ENCODE peak calls at places on chromosomes 13 and 19, in five cellular contexts. O, Z, Q, V and X are unnamed samples.
A peak's percentile ranks its signal among the peaks of the same experiment; 100 is the strongest.

GRCh38 chr19:32631381-32631780 is 43.6 kb downstream of the ANKRD27 start:
- DNase-seq in O (no peak), Z (no peak), Q (no peak), V (no peak), X (no peak)

GRCh38 chr13:74056829-74057564 is 77.2 kb downstream of the KLF12 start:
- DNase-seq in O (no peak), Z (no peak), Q (no peak), V (no peak), X (no peak)

GRCh38 chr19:15371119-15371518 is 8.5 kb downstream of the AKAP8 start:
- DNase-seq in O (no peak), Z (no peak), Q (no peak), V (no peak), X (no peak)

GRCh38 chr13:98934243-98934642 is 43.6 kb downstream of the DOCK9 start:
- DNase-seq in O (no peak), Z (no peak), Q (no peak), V (no peak), X (no peak)

GRCh38 chr13:97914537-97914936 is 38.9 kb upstream of the IPO5 start:
- DNase-seq in O (no peak), Z (no peak), Q (no peak), V (no peak), X (no peak)

GRCh38 chr13:37701306-37701705 is 102.7 kb upstream of the POSTN start:
- DNase-seq in O (no peak), Z (no peak), Q (no peak), V (no peak), X (no peak)

GRCh38 chr13:113811081-113811928 is 52.3 kb downstream of the TMEM255B start:
- DNase-seq in O (no peak), Z (no peak), Q (no peak), V (no peak), X (no peak)

GRCh38 chr19:16364231-16364865 is 39.7 kb downstream of the KLF2 start:
- DNase-seq in O (no peak), Z (no peak), Q (no peak), V (no peak), X (no peak)

GRCh38 chr13:27283906-27284523 is 13.4 kb downstream of the RASL11A start:
- DNase-seq in O (no peak), Z (peak; percentile 28), Q (peak; percentile 13), V (no peak), X (no peak)

GRCh38 chr13:50422181-50423148 is 407.2 kb downstream of the KCNRG start:
- DNase-seq in O (no peak), Z (no peak), Q (peak; percentile 42), V (no peak), X (no peak)

GRCh38 chr13:50419466-50419865 is 404.2 kb downstream of the KCNRG start:
- DNase-seq in O (no peak), Z (no peak), Q (no peak), V (no peak), X (no peak)

GRCh38 chr13:50419896-50420295 is 404.7 kb downstream of the KCNRG start:
- DNase-seq in O (no peak), Z (no peak), Q (no peak), V (no peak), X (no peak)

GRCh38 chr13:50420720-50421456 is 405.6 kb downstream of the KCNRG start:
- DNase-seq in O (no peak), Z (no peak), Q (no peak), V (no peak), X (no peak)

GRCh38 chr13:50421457-50422130 is 406.4 kb downstream of the KCNRG start:
- DNase-seq in O (no peak), Z (no peak), Q (no peak), V (no peak), X (no peak)
- TF ChIP-seq GABPA in O (no peak), Z (no peak), Q (no peak), V (no peak), X (no peak)

GRCh38 chr19:13027031-13027430 is 31.8 kb downstream of the NFIX start:
- DNase-seq in O (no peak), Z (no peak), Q (no peak), V (no peak), X (no peak)

GRCh38 chr19:13027557-13027956 is 32.3 kb downstream of the NFIX start:
- DNase-seq in O (no peak), Z (no peak), Q (no peak), V (no peak), X (no peak)

GRCh38 chr19:13024958-13025653 is 29.8 kb downstream of the NFIX start:
- DNase-seq in O (no peak), Z (no peak), Q (no peak), V (no peak), X (no peak)

GRCh38 chr19:13025819-13026477 is 30.7 kb downstream of the NFIX start:
- DNase-seq in O (no peak), Z (no peak), Q (no peak), V (no peak), X (no peak)

DNA sequence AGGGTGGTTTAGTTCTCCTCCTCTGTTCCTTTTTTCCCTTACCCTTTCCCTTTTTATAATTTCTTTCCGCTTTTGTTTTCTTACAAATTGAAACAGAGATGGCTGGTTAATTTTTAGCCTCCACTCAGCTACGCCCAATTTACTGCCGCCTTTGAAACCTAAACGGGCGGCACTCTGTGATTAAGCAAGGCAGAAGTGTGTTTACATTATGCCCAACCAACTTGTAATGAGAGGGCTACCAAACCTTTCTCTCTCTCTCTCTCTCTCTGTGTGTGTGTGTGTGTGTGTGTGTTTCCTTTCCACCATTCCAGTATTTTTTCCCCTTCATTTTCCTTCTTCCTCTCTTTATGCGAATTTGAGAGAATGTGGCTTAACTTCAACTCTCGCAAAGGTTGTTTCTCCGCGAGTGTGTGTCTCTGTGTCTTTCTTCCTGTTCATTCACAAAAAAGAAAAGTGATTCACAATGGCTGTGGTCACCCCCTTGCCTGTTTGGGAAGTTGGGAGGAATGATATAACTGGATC is 31.3 kb downstream of the NFIX start:
- DNase-seq in O (no peak), Z (no peak), Q (no peak), V (no peak), X (no peak)
- TF ChIP-seq POLR2AphosphoS5 in O (no peak), Z (no peak), Q (no peak), V (no peak), X (no peak)

DNA sequence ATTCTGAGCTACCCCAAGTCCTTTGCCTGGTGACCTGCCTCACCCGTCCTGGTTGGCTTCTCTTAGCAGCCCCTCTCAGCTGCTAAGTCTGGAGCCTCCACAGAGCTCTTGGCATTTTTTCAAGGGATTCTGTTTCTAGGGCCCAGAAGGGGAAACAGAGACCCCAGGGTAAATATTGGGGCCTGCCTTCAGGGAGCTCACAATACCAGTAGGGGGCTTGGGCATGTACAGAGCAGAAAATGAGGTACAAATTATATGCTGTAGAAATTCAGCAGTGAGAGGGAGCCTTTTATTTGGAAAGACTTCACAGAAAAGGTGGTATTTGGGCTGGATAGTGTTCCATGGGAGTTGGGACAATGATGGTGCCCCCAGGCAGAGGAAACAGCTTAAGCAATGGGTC is 3.7 kb downstream of the SAMD4B start:
- DNase-seq in O (no peak), Z (no peak), Q (no peak), V (no peak), X (no peak)
- TF ChIP-seq GABPA in O (no peak), Z (no peak), Q (no peak), V (no peak), X (no peak)

GRCh38 chr19:46787331-46788100 is 878 bp downstream of the SLC1A5 start:
- DNase-seq in O (no peak), Z (peak; percentile 74), Q (peak; percentile 51), V (no peak), X (peak; percentile 64)

GRCh38 chr19:46785054-46785979 is 3.1 kb downstream of the SLC1A5 start:
- DNase-seq in O (no peak), Z (no peak), Q (no peak), V (no peak), X (no peak)

GRCh38 chr19:46787040-46787330 is 1.4 kb downstream of the SLC1A5 start:
- DNase-seq in O (no peak), Z (no peak), Q (no peak), V (no peak), X (no peak)

GRCh38 chr19:46785980-46786235 is 2.5 kb downstream of the SLC1A5 start:
- DNase-seq in O (no peak), Z (no peak), Q (no peak), V (no peak), X (no peak)

DNA sequence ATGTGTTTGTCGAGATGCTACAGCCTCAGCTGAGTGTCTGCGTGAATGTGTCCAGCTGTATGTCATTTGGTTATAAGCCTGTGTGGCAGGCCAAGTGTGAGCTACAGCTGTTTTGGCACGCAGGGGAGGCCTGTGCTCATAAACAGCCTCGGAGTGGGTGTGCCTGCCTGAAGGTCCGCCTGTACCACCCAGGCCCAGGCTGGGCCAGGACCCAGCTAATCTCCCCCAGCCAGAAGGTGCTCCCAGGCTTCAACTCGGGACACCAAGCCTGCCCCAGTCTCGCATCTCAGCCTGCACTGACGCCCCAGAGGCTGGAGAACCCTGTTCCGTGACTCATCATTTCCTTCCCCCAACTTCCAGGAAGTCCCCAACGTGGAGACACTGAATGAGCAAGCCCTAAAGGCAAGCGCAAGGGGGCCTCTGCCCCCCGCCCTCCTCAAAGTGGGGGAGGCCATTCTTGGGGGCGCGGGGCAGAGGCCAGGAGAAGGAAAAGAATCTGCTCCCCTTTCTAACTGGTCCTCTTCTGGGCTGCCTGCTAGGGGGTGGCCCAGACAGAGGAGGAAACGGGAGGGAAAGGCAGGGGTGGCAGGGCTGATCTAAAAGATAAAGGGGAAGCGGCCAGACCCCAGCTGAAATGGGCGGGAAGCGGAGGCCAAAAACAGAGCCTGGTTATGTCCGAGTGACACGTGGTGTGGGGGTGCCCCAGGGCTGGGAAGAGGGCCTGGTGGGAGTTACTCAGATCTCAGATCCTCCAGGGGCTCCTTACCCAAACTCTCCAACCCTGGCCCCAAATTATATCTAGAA is 2.0 kb downstream of the SLC1A5 start:
- DNase-seq in O (no peak), Z (peak; percentile 86), Q (peak; percentile 92), V (no peak), X (peak; percentile 91)
- TF ChIP-seq POLR2AphosphoS5 in O (peak; percentile 20), Z (peak; percentile 49), Q (peak; percentile 65), V (peak; percentile 24), X (peak; percentile 70)